ENCODE peak calls at places on chromosomes 1 and 21, in ten cellular contexts. P is AG09309, W is AG04450, F is WTC11, X is choroid plexus epithelial cell, G is BE2C, Q is BJ, C is astrocyte of the spinal cord, R is ovary, K is neural crest cell. A is an unnamed sample.

GRCh38 chr21:25552856-25553255 is 54.4 kb downstream of the MRPL39 start:
- DNase-seq in P (no peak), W (no peak), F (no peak), X (no peak), G (no peak), Q (no peak), C (no peak), R (no peak), K (no peak), A (no peak)

GRCh38 chr21:46219591-46220239 is 8.9 kb downstream of the LSS start:
- DNase-seq in P (no peak), W (no peak), F (no peak), X (peak; percentile 12), G (peak; percentile 53), Q (no peak), C (no peak), R (no peak), K (no peak), A (peak; percentile 36)

GRCh38 chr1:114979278-114979891 is 50.2 kb upstream of the TSHB start:
- DNase-seq in P (peak; percentile 13), W (peak; percentile 13), F (peak; percentile 77), X (peak; percentile 75), G (peak; percentile 58), Q (no peak), C (peak; percentile 61), R (no peak), K (peak; percentile 67), A (peak; percentile 86)

GRCh38 chr1:198161718-198162090 is 4.9 kb downstream of the NEK7 start:
- DNase-seq in P (no peak), W (no peak), F (no peak), X (no peak), G (no peak), Q (no peak), C (no peak), R (no peak), K (no peak), A (no peak)

GRCh38 chr1:69524010-69524409 is 43.7 kb upstream of the LRRC7 start:
- DNase-seq in P (no peak), W (peak; percentile 13), F (no peak), X (peak; percentile 36), G (no peak), Q (no peak), C (peak; percentile 64), R (no peak), K (no peak), A (no peak)

GRCh38 chr21:44405948-44406872 is 49.1 kb upstream of the LRRC3 start:
- DNase-seq in P (peak; percentile 10), W (no peak), F (no peak), X (peak; percentile 13), G (no peak), Q (peak; percentile 4), C (no peak), R (no peak), K (no peak), A (no peak)

GRCh38 chr1:244419004-244419403 is 32.7 kb downstream of the ADSS2 start:
- DNase-seq in P (no peak), W (no peak), F (no peak), X (no peak), G (no peak), Q (no peak), C (no peak), R (no peak), K (no peak), A (no peak)

GRCh38 chr1:114986286-114986685 is 43.3 kb upstream of the TSHB start:
- DNase-seq in P (peak; percentile 5), W (no peak), F (no peak), X (no peak), G (no peak), Q (no peak), C (no peak), R (no peak), K (no peak), A (no peak)

GRCh38 chr1:26692793-26693490 is 2.9 kb upstream of the ARID1A start:
- DNase-seq in P (peak; percentile 96), W (peak; percentile 96), F (peak; percentile 93), X (peak; percentile 99), G (peak; percentile 86), Q (peak; percentile 89), C (peak; percentile 99), R (peak; percentile 93), K (peak; percentile 80), A (peak; percentile 98)

GRCh38 chr1:26692211-26692792 is 3.5 kb upstream of the ARID1A start:
- DNase-seq in P (peak; percentile 86), W (peak; percentile 80), F (peak; percentile 75), X (peak; percentile 97), G (peak; percentile 74), Q (peak; percentile 69), C (peak; percentile 97), R (peak; percentile 81), K (peak; percentile 68), A (peak; percentile 94)

GRCh38 chr1:26694597-26695416 is 1.0 kb upstream of the ARID1A start:
- DNase-seq in P (no peak), W (no peak), F (no peak), X (no peak), G (no peak), Q (no peak), C (no peak), R (no peak), K (no peak), A (no peak)

GRCh38 chr1:26694185-26694572 is 1.6 kb upstream of the ARID1A start:
- DNase-seq in P (no peak), W (no peak), F (no peak), X (no peak), G (no peak), Q (no peak), C (no peak), R (no peak), K (no peak), A (peak; percentile 65)

DNA sequence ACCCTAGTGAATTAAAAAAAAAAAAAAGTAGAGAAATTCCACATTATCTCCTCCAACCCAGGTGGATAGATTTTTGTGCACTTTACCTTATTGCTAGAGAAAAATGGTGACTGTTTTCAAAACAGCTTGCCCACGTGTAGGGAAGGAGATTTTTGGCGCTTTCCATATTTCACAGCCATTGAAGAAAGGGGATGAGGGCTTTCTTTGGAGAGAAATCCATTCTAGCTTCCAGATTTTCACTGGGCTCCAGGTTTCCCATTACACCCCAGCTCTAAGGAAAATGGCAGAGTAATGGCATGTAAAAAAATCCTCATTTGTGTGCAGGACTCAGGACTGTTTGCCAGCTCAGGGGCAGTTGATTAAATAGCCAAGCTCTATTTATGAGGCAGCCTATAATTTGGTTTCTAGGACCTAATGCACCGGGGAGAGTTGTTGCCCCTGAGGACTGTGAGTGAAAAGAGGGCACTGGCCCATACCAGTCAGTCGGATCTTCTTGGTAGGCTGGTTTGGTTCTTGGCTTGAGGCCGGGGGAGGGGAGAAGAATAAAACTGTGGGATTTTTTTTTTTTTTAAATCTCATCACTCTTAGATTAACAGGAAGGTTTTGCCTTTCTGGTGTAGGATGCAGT is 2.1 kb upstream of the ARID1A start:
- DNase-seq in P (no peak), W (no peak), F (no peak), X (no peak), G (no peak), Q (no peak), C (no peak), R (no peak), K (no peak), A (peak; percentile 51)
- TF ChIP-seq CTCF in P (no peak), W (no peak), F (no peak), X (no peak), G (no peak), Q (no peak), C (no peak), R (no peak), K (no peak), A (no peak)

GRCh38 chr1:14412235-14412634 is 186.2 kb upstream of the KAZN start:
- DNase-seq in P (no peak), W (no peak), F (no peak), X (no peak), G (no peak), Q (no peak), C (no peak), R (no peak), K (no peak), A (no peak)

GRCh38 chr1:14413809-14414208 is 184.7 kb upstream of the KAZN start:
- DNase-seq in P (peak; percentile 18), W (peak; percentile 13), F (no peak), X (peak; percentile 37), G (no peak), Q (no peak), C (peak; percentile 57), R (no peak), K (no peak), A (peak; percentile 5)

GRCh38 chr1:14420686-14421085 is 177.8 kb upstream of the KAZN start:
- DNase-seq in P (no peak), W (no peak), F (no peak), X (no peak), G (no peak), Q (no peak), C (no peak), R (no peak), K (no peak), A (peak; percentile 16)

DNA sequence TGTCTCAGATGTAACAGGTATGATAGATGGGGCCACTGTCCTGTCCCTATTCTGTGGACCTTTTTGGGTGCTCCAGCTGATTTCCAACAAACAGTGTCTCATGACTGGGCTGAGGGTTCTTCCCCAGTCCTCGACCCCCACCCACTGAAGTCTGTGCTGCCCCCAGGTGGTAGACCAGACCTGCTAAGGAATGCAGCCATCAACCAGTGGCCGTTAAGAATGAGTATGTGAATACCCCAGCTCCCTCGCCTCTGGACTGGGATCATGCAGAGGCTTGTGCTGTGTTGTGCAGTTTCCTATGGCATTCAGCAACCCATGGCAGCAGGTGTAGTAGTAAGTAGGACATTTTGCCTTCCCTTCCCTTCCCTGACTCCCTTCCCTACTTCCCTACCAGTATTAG is 183.1 kb upstream of the KAZN start:
- DNase-seq in P (no peak), W (no peak), F (peak; percentile 77), X (no peak), G (peak; percentile 7), Q (no peak), C (no peak), R (no peak), K (no peak), A (peak; percentile 87)
- TF ChIP-seq CTCF in P (peak; percentile 17), W (no peak), F (peak; percentile 28), X (peak; percentile 11), G (peak; percentile 18), Q (no peak), C (peak; percentile 23), R (no peak), K (peak; percentile 26), A (peak; percentile 74)

DNA sequence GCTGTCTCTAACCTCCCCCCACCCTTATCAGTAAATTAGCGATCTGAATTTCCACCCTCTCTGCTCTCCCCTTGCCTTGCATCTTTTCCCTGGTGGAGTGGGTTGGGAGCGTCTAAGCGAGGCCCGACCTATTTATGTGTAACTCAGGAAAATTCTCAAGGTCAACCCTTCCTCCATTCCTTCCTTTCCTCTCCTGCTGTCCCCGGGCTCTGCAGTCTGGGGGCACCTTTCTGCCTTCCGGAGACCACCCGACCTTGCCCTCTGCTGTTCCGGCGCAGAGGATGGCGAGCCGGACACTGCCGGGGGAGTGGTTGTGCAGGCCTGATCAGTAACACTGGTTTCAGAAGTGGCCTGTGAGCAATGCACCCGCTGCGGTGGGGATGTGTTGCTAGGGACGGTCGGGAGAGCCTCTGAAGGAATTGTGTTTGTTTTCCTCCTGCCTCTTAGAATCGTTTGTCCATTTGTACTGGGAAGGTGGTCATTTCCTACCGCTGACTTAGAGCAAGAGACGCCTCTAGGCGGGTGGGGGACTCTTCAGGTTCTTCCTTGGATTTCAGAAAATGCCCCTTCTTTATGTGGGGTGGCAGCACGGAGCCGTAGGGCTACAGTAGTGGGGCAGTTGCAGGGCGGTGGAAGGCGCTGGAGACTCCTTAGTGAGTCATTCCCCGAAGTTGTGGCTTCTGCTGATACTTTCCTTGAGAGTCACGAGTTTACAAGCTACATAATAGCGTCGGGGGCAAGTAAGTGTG is 543 bp downstream of the MGST3 start:
- DNase-seq in P (peak; percentile 78), W (peak; percentile 62), F (peak; percentile 46), X (peak; percentile 84), G (peak; percentile 44), Q (peak; percentile 53), C (peak; percentile 88), R (peak; percentile 63), K (peak; percentile 46), A (peak; percentile 84)
- TF ChIP-seq CTCF in P (peak; percentile 18), W (peak; percentile 24), F (no peak), X (peak; percentile 40), G (no peak), Q (peak; percentile 41), C (peak; percentile 7), R (no peak), K (peak; percentile 23), A (peak; percentile 26)

GRCh38 chr1:17229379-17229778 is 19.5 kb upstream of the PADI3 start:
- DNase-seq in P (no peak), W (no peak), F (no peak), X (no peak), G (no peak), Q (no peak), C (no peak), R (no peak), K (no peak), A (no peak)

GRCh38 chr1:17230671-17231310 is 18.1 kb upstream of the PADI3 start:
- DNase-seq in P (no peak), W (no peak), F (no peak), X (no peak), G (no peak), Q (no peak), C (no peak), R (no peak), K (no peak), A (no peak)

GRCh38 chr1:17230106-17230505 is 18.8 kb upstream of the PADI3 start:
- DNase-seq in P (no peak), W (no peak), F (no peak), X (no peak), G (no peak), Q (no peak), C (no peak), R (no peak), K (no peak), A (no peak)

GRCh38 chr1:17227358-17227915 is 21.5 kb upstream of the PADI3 start:
- DNase-seq in P (no peak), W (no peak), F (no peak), X (no peak), G (no peak), Q (no peak), C (no peak), R (no peak), K (no peak), A (no peak)

GRCh38 chr1:17228619-17229018 is 20.3 kb upstream of the PADI3 start:
- DNase-seq in P (no peak), W (no peak), F (no peak), X (no peak), G (no peak), Q (no peak), C (no peak), R (no peak), K (no peak), A (no peak)
- TF ChIP-seq CTCF in P (no peak), W (no peak), F (no peak), X (no peak), G (no peak), Q (no peak), C (no peak), R (no peak), K (no peak), A (no peak)

A was measured in endodermal cell.